ENCODE peak calls at places on chromosomes 12 and 14, in five cellular contexts. One of them, this sample, is unnamed. For H3K27me3, the result is how much of the 10 kb centered on the place peaks cover.

GRCh38 chr12:120532701-120533238 is 1.4 kb upstream of the RNF10 start:
- ATAC-seq in psoas muscle: no peak
- ATAC-seq in CD8-positive, alpha-beta T cell: no peak
- ATAC-seq in lower lobe of right lung: no peak
- ATAC-seq in upper lobe of left lung: no peak
- ATAC-seq in this sample: no peak

GRCh38 chr12:111692575-111693210 is 6.8 kb downstream of the ACAD10 start:
- ATAC-seq in psoas muscle: no peak
- ATAC-seq in CD8-positive, alpha-beta T cell: no peak
- ATAC-seq in upper lobe of left lung: no peak
- ATAC-seq in lower lobe of right lung: no peak
- ATAC-seq in this sample: no peak

GRCh38 chr12:68469136-68469535 is 137.0 kb upstream of the MDM1 start:
- ATAC-seq in psoas muscle: no peak
- ATAC-seq in CD8-positive, alpha-beta T cell: no peak
- ATAC-seq in upper lobe of left lung: no peak
- ATAC-seq in lower lobe of right lung: no peak
- ATAC-seq in this sample: no peak

GRCh38 chr14:24818054-24818822 is 184.2 kb upstream of the GZMB start:
- ATAC-seq in CD8-positive, alpha-beta T cell: no peak
- ATAC-seq in upper lobe of left lung: no peak
- ATAC-seq in psoas muscle: no peak
- ATAC-seq in lower lobe of right lung: no peak
- ATAC-seq in this sample: peak

GRCh38 chr14:22131749-22132476 is 457.1 kb downstream of the DAD1 start:
- ATAC-seq in upper lobe of left lung: no peak
- ATAC-seq in lower lobe of right lung: no peak
- ATAC-seq in CD8-positive, alpha-beta T cell: peak
- ATAC-seq in psoas muscle: no peak
- ATAC-seq in this sample: no peak

GRCh38 chr14:91234791-91235114 is 9.8 kb downstream of the GPR68 start:
- ATAC-seq in upper lobe of left lung: no peak
- ATAC-seq in lower lobe of right lung: no peak
- ATAC-seq in CD8-positive, alpha-beta T cell: no peak
- ATAC-seq in psoas muscle: peak
- ATAC-seq in this sample: no peak

GRCh38 chr14:29735459-29735858 is 192.2 kb downstream of the PRKD1 start:
- ATAC-seq in upper lobe of left lung: no peak
- ATAC-seq in CD8-positive, alpha-beta T cell: no peak
- ATAC-seq in psoas muscle: no peak
- ATAC-seq in lower lobe of right lung: no peak
- ATAC-seq in this sample: no peak

GRCh38 chr12:126617312-126617711 is 1552.1 kb downstream of the AACS start:
- ATAC-seq in upper lobe of left lung: no peak
- ATAC-seq in psoas muscle: no peak
- ATAC-seq in CD8-positive, alpha-beta T cell: no peak
- ATAC-seq in lower lobe of right lung: no peak
- ATAC-seq in this sample: no peak

GRCh38 chr14:95664546-95664945 is 21.7 kb upstream of the TCL1B start:
- ATAC-seq in lower lobe of right lung: no peak
- ATAC-seq in CD8-positive, alpha-beta T cell: no peak
- ATAC-seq in upper lobe of left lung: no peak
- ATAC-seq in psoas muscle: no peak
- ATAC-seq in this sample: no peak

DNA sequence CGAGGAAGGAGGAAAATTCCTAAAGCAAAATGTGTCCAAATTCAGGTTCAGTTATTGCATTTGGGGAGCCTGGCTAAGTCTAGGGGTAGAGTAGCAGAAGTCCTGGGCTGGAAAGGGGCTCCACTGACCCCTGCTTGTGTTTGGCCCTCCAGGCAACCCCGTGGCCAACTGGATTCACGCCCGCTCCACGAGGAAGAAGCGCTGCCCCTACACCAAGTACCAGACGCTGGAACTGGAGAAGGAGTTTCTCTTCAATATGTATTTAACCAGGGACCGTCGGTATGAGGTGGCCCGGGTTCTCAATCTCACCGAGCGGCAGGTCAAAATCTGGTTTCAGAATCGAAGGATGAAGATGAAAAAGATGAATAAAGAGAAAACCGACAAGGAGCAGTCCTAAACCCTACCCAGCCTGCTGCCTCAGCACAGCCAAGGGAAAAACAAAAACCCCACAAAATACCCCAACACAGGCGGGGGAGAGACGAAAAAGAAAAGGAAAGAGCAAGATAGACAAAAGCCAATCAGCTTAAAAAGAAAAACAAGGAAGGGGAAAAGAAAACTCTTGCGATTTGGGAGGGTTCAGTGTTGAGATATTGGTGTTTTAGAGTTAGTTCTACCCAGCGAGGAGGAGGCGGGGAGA is 2.4 kb downstream of the HOXC9 start:
- ATAC-seq in psoas muscle: no peak
- ATAC-seq in upper lobe of left lung: no peak
- ATAC-seq in lower lobe of right lung: no peak
- ATAC-seq in CD8-positive, alpha-beta T cell: no peak
- ATAC-seq in this sample: no peak
- H3K27me3 ChIP-seq in psoas muscle: under half
- H3K27me3 ChIP-seq in upper lobe of left lung: under half
- H3K27me3 ChIP-seq in lower lobe of right lung: half or more
- H3K27me3 ChIP-seq in CD8-positive, alpha-beta T cell: half or more
- H3K27me3 ChIP-seq in this sample: half or more

DNA sequence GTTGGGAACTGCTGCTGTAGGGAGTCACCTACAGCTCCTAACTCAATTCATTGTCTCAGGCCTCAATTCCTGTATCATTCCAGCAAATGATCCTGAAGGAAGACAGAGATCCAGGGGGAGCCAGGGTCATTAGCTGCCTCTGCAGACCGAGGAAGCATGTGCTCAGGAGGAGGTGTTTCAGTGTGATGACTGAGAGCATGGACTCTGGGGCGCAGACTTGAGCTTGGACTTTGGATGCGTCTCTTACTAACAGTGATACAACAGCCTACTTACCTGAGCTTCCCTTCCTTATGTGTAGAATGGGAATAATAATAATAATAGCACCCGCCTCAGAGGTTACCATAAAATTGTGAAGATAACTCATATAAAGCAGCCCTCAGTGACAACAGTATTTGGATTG is 92.0 kb upstream of the USP44 start:
- ATAC-seq in upper lobe of left lung: no peak
- ATAC-seq in CD8-positive, alpha-beta T cell: no peak
- ATAC-seq in lower lobe of right lung: no peak
- ATAC-seq in psoas muscle: no peak
- ATAC-seq in this sample: no peak
- H3K27me3 ChIP-seq in upper lobe of left lung: under half
- H3K27me3 ChIP-seq in CD8-positive, alpha-beta T cell: under half
- H3K27me3 ChIP-seq in lower lobe of right lung: under half
- H3K27me3 ChIP-seq in psoas muscle: under half
- H3K27me3 ChIP-seq in this sample: under half

DNA sequence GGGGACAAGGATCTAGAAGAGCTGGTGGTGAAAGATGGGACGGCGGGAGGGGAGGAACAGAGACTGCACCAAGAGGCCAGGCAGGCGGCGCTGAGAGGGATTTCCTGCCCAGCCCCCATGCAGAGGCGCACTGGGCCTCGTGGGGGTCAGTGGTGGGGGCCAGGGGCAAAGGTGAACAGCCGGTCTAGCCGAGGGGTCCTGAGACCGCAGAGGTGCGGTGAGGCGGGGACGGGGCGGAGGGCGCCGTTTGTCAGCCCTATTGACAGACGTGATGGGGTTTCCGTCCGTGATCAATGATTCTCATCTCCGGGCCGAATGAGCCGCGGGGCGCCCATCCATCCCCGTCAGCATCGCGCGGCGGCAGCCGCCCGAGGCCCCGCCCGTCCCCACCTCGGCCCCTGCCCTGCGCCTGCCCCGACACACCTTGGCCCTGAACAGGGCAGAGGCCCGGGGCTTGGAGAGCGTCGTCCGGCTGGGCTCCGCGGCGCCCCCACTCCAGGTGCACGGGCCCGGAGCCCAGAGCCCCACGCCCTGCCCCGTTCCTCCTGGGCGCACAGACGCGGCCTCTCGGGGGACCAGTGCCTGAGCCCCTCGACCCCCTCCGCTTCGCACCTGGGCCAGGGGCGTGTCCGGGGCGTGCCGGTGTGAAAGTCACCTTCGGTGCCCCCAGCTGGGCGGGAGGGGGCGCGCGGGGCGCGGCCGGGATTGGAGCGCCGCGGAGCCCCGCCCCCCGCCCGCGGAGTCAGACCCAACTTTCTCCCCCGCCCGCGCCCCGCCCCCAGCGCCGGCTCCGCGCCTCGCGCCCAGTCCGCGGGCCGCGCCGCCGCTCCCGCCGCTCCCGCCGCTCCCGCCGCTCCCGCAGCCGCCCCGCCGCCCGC is at the start of gene NXPH4:
- ATAC-seq in psoas muscle: no peak
- ATAC-seq in upper lobe of left lung: no peak
- ATAC-seq in lower lobe of right lung: peak
- ATAC-seq in CD8-positive, alpha-beta T cell: peak
- ATAC-seq in this sample: no peak
- H3K27me3 ChIP-seq in psoas muscle: under half
- H3K27me3 ChIP-seq in upper lobe of left lung: under half
- H3K27me3 ChIP-seq in lower lobe of right lung: half or more
- H3K27me3 ChIP-seq in CD8-positive, alpha-beta T cell: half or more
- H3K27me3 ChIP-seq in this sample: half or more

GRCh38 chr12:54631551-54631950 is 3.1 kb downstream of the LACRT start:
- ATAC-seq in lower lobe of right lung: no peak
- ATAC-seq in psoas muscle: no peak
- ATAC-seq in CD8-positive, alpha-beta T cell: no peak
- ATAC-seq in upper lobe of left lung: no peak
- ATAC-seq in this sample: no peak
- H3K27me3 ChIP-seq in lower lobe of right lung: under half
- H3K27me3 ChIP-seq in psoas muscle: under half
- H3K27me3 ChIP-seq in CD8-positive, alpha-beta T cell: under half
- H3K27me3 ChIP-seq in upper lobe of left lung: under half
- H3K27me3 ChIP-seq in this sample: under half

GRCh38 chr12:53963005-53963404 is 8.3 kb downstream of the HOXC12 start:
- ATAC-seq in CD8-positive, alpha-beta T cell: no peak
- ATAC-seq in upper lobe of left lung: no peak
- ATAC-seq in lower lobe of right lung: no peak
- ATAC-seq in psoas muscle: no peak
- ATAC-seq in this sample: no peak

GRCh38 chr12:53964315-53964713 is 8.6 kb upstream of the HOXC11 start:
- ATAC-seq in psoas muscle: no peak
- ATAC-seq in CD8-positive, alpha-beta T cell: no peak
- ATAC-seq in upper lobe of left lung: no peak
- ATAC-seq in lower lobe of right lung: no peak
- ATAC-seq in this sample: no peak

GRCh38 chr12:53966070-53966384 is 6.9 kb upstream of the HOXC11 start:
- ATAC-seq in upper lobe of left lung: no peak
- ATAC-seq in psoas muscle: no peak
- ATAC-seq in lower lobe of right lung: no peak
- ATAC-seq in CD8-positive, alpha-beta T cell: no peak
- ATAC-seq in this sample: no peak

GRCh38 chr12:53965251-53966069 is 7.5 kb upstream of the HOXC11 start:
- ATAC-seq in upper lobe of left lung: no peak
- ATAC-seq in psoas muscle: no peak
- ATAC-seq in CD8-positive, alpha-beta T cell: no peak
- ATAC-seq in lower lobe of right lung: no peak
- ATAC-seq in this sample: no peak

DNA sequence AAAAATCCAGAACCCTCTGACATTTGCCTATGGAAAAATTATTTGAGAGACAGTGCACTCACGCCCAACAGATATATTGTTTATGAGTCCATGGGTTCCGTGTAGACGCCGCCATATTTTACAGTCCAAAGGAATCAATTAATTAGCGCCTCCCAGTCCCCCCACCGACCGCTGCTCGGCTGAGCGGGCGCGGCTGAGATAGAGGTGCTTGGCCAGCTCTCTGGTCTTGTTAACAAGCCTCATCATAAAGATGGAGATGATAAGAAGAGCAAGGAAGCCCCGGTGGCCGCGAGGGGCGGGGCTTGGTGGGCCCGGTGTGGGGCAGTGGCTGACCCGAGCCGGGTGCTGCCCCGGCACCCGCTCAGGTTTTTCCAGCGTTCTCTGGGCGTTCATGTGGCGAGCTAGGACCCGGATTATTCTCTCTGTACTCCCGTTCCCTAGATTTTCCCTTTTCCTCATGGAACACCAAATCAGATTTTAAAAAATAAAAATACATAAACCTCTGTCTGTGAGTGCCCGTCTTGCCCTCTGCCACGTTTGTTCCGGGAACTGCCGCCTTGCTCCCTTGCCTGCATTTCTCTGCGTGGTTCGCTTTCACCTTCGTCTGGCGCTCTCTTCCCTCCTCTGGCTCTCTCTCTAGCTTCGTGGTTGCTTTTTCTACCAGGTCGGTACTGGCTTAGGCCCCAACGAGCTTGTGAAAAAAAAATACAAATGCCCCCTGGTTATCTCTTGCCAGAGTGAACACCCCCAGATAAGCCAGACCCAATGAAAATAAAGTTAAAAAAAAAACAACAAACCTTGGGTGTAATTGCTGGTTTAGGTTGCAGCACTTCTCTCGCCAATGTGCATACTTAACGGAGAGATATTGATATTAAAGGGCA is 9.0 kb downstream of the HOXC12 start:
- ATAC-seq in psoas muscle: no peak
- ATAC-seq in CD8-positive, alpha-beta T cell: no peak
- ATAC-seq in lower lobe of right lung: no peak
- ATAC-seq in upper lobe of left lung: no peak
- ATAC-seq in this sample: no peak
- H3K27me3 ChIP-seq in psoas muscle: under half
- H3K27me3 ChIP-seq in CD8-positive, alpha-beta T cell: half or more
- H3K27me3 ChIP-seq in lower lobe of right lung: half or more
- H3K27me3 ChIP-seq in upper lobe of left lung: under half
- H3K27me3 ChIP-seq in this sample: half or more

This sample was measured in gastroesophageal sphincter.